ENCODE peak calls at places on chromosomes 16 and 17, in five cellular contexts. One of them, this sample, is unnamed.

GRCh38 chr17:64254755-64255154 is 8.3 kb downstream of the TEX2 start:
- DNase-seq in stimulated activated CD4-positive, alpha-beta T cell treated with anti-CD3 and anti-CD28 coated beads, TNF-alpha, amount 100 ng/mL, for 48 hours: no peak
- DNase-seq in cardiac muscle cell: no peak
- DNase-seq in ACHN: no peak
- DNase-seq in stimulated activated effector memory CD8-positive, alpha-beta T cell treated with anti-CD3 and anti-CD28 coated beads, Interleukin-12 subunit alpha, Interleukin-12 subunit beta, amount 100 ng/mL, for 72 hours: no peak
- DNase-seq in this sample: no peak

GRCh38 chr17:75693500-75694481 is 26.7 kb downstream of the SAP30BP start:
- DNase-seq in stimulated activated CD4-positive, alpha-beta T cell treated with anti-CD3 and anti-CD28 coated beads, TNF-alpha, amount 100 ng/mL, for 48 hours: no peak
- DNase-seq in cardiac muscle cell: peak; percentile 77
- DNase-seq in ACHN: peak; percentile 98
- DNase-seq in stimulated activated effector memory CD8-positive, alpha-beta T cell treated with anti-CD3 and anti-CD28 coated beads, Interleukin-12 subunit alpha, Interleukin-12 subunit beta, amount 100 ng/mL, for 72 hours: no peak
- DNase-seq in this sample: no peak

GRCh38 chr16:87765473-87765775 is 362 bp downstream of the KLHDC4 start:
- DNase-seq in stimulated activated CD4-positive, alpha-beta T cell treated with anti-CD3 and anti-CD28 coated beads, TNF-alpha, amount 100 ng/mL, for 48 hours: no peak
- DNase-seq in cardiac muscle cell: no peak
- DNase-seq in ACHN: peak; percentile 28
- DNase-seq in stimulated activated effector memory CD8-positive, alpha-beta T cell treated with anti-CD3 and anti-CD28 coated beads, Interleukin-12 subunit alpha, Interleukin-12 subunit beta, amount 100 ng/mL, for 72 hours: no peak
- DNase-seq in this sample: peak; percentile 3

GRCh38 chr16:68155425-68155824 is 70.3 kb downstream of the NFATC3 start:
- DNase-seq in stimulated activated CD4-positive, alpha-beta T cell treated with anti-CD3 and anti-CD28 coated beads, TNF-alpha, amount 100 ng/mL, for 48 hours: no peak
- DNase-seq in cardiac muscle cell: peak; percentile 52
- DNase-seq in ACHN: no peak
- DNase-seq in stimulated activated effector memory CD8-positive, alpha-beta T cell treated with anti-CD3 and anti-CD28 coated beads, Interleukin-12 subunit alpha, Interleukin-12 subunit beta, amount 100 ng/mL, for 72 hours: no peak
- DNase-seq in this sample: no peak

GRCh38 chr16:31085371-31085770 is 3.4 kb downstream of the PRSS53 start:
- DNase-seq in stimulated activated CD4-positive, alpha-beta T cell treated with anti-CD3 and anti-CD28 coated beads, TNF-alpha, amount 100 ng/mL, for 48 hours: no peak
- DNase-seq in cardiac muscle cell: no peak
- DNase-seq in ACHN: no peak
- DNase-seq in stimulated activated effector memory CD8-positive, alpha-beta T cell treated with anti-CD3 and anti-CD28 coated beads, Interleukin-12 subunit alpha, Interleukin-12 subunit beta, amount 100 ng/mL, for 72 hours: no peak
- DNase-seq in this sample: no peak

GRCh38 chr16:54342001-54342776 is 55.6 kb upstream of the IRX3 start:
- DNase-seq in stimulated activated CD4-positive, alpha-beta T cell treated with anti-CD3 and anti-CD28 coated beads, TNF-alpha, amount 100 ng/mL, for 48 hours: no peak
- DNase-seq in cardiac muscle cell: no peak
- DNase-seq in ACHN: no peak
- DNase-seq in stimulated activated effector memory CD8-positive, alpha-beta T cell treated with anti-CD3 and anti-CD28 coated beads, Interleukin-12 subunit alpha, Interleukin-12 subunit beta, amount 100 ng/mL, for 72 hours: no peak
- DNase-seq in this sample: no peak

GRCh38 chr17:35117984-35118383 is 1.7 kb downstream of the RAD51D start:
- DNase-seq in stimulated activated CD4-positive, alpha-beta T cell treated with anti-CD3 and anti-CD28 coated beads, TNF-alpha, amount 100 ng/mL, for 48 hours: no peak
- DNase-seq in cardiac muscle cell: no peak
- DNase-seq in ACHN: peak; percentile 50
- DNase-seq in stimulated activated effector memory CD8-positive, alpha-beta T cell treated with anti-CD3 and anti-CD28 coated beads, Interleukin-12 subunit alpha, Interleukin-12 subunit beta, amount 100 ng/mL, for 72 hours: no peak
- DNase-seq in this sample: no peak

GRCh38 chr17:50198026-50198669 is 3.3 kb downstream of the COL1A1 start:
- DNase-seq in stimulated activated CD4-positive, alpha-beta T cell treated with anti-CD3 and anti-CD28 coated beads, TNF-alpha, amount 100 ng/mL, for 48 hours: no peak
- DNase-seq in cardiac muscle cell: peak; percentile 68
- DNase-seq in ACHN: peak; percentile 79
- DNase-seq in stimulated activated effector memory CD8-positive, alpha-beta T cell treated with anti-CD3 and anti-CD28 coated beads, Interleukin-12 subunit alpha, Interleukin-12 subunit beta, amount 100 ng/mL, for 72 hours: peak; percentile 29
- DNase-seq in this sample: no peak

GRCh38 chr16:60123387-60124023 is 1389.4 kb upstream of the GOT2 start:
- DNase-seq in stimulated activated CD4-positive, alpha-beta T cell treated with anti-CD3 and anti-CD28 coated beads, TNF-alpha, amount 100 ng/mL, for 48 hours: no peak
- DNase-seq in cardiac muscle cell: no peak
- DNase-seq in ACHN: no peak
- DNase-seq in stimulated activated effector memory CD8-positive, alpha-beta T cell treated with anti-CD3 and anti-CD28 coated beads, Interleukin-12 subunit alpha, Interleukin-12 subunit beta, amount 100 ng/mL, for 72 hours: no peak
- DNase-seq in this sample: no peak

GRCh38 chr16:1917665-1918111 is 527 bp downstream of the HS3ST6 start:
- DNase-seq in stimulated activated CD4-positive, alpha-beta T cell treated with anti-CD3 and anti-CD28 coated beads, TNF-alpha, amount 100 ng/mL, for 48 hours: no peak
- DNase-seq in cardiac muscle cell: peak; percentile 30
- DNase-seq in ACHN: no peak
- DNase-seq in stimulated activated effector memory CD8-positive, alpha-beta T cell treated with anti-CD3 and anti-CD28 coated beads, Interleukin-12 subunit alpha, Interleukin-12 subunit beta, amount 100 ng/mL, for 72 hours: no peak
- DNase-seq in this sample: no peak

GRCh38 chr16:57283214-57283955 is 1.1 kb downstream of the PLLP start:
- DNase-seq in stimulated activated CD4-positive, alpha-beta T cell treated with anti-CD3 and anti-CD28 coated beads, TNF-alpha, amount 100 ng/mL, for 48 hours: no peak
- DNase-seq in cardiac muscle cell: no peak
- DNase-seq in ACHN: no peak
- DNase-seq in stimulated activated effector memory CD8-positive, alpha-beta T cell treated with anti-CD3 and anti-CD28 coated beads, Interleukin-12 subunit alpha, Interleukin-12 subunit beta, amount 100 ng/mL, for 72 hours: no peak
- DNase-seq in this sample: no peak

GRCh38 chr17:81959362-81960129 is 1.4 kb downstream of the NOTUM start:
- DNase-seq in stimulated activated CD4-positive, alpha-beta T cell treated with anti-CD3 and anti-CD28 coated beads, TNF-alpha, amount 100 ng/mL, for 48 hours: peak; percentile 58
- DNase-seq in cardiac muscle cell: peak; percentile 74
- DNase-seq in ACHN: peak; percentile 64
- DNase-seq in stimulated activated effector memory CD8-positive, alpha-beta T cell treated with anti-CD3 and anti-CD28 coated beads, Interleukin-12 subunit alpha, Interleukin-12 subunit beta, amount 100 ng/mL, for 72 hours: peak; percentile 84
- DNase-seq in this sample: peak; percentile 54

GRCh38 chr16:50835358-50836060 is 93.6 kb downstream of the CYLD start:
- DNase-seq in stimulated activated CD4-positive, alpha-beta T cell treated with anti-CD3 and anti-CD28 coated beads, TNF-alpha, amount 100 ng/mL, for 48 hours: no peak
- DNase-seq in cardiac muscle cell: no peak
- DNase-seq in ACHN: no peak
- DNase-seq in stimulated activated effector memory CD8-positive, alpha-beta T cell treated with anti-CD3 and anti-CD28 coated beads, Interleukin-12 subunit alpha, Interleukin-12 subunit beta, amount 100 ng/mL, for 72 hours: no peak
- DNase-seq in this sample: no peak

GRCh38 chr17:78798695-78799559 is 16.9 kb upstream of the CYTH1 start:
- DNase-seq in stimulated activated CD4-positive, alpha-beta T cell treated with anti-CD3 and anti-CD28 coated beads, TNF-alpha, amount 100 ng/mL, for 48 hours: no peak
- DNase-seq in cardiac muscle cell: peak; percentile 15
- DNase-seq in ACHN: peak; percentile 30
- DNase-seq in stimulated activated effector memory CD8-positive, alpha-beta T cell treated with anti-CD3 and anti-CD28 coated beads, Interleukin-12 subunit alpha, Interleukin-12 subunit beta, amount 100 ng/mL, for 72 hours: no peak
- DNase-seq in this sample: no peak

GRCh38 chr16:58732545-58733247 is 1.4 kb downstream of the GOT2 start:
- DNase-seq in stimulated activated CD4-positive, alpha-beta T cell treated with anti-CD3 and anti-CD28 coated beads, TNF-alpha, amount 100 ng/mL, for 48 hours: no peak
- DNase-seq in cardiac muscle cell: no peak
- DNase-seq in ACHN: peak; percentile 63
- DNase-seq in stimulated activated effector memory CD8-positive, alpha-beta T cell treated with anti-CD3 and anti-CD28 coated beads, Interleukin-12 subunit alpha, Interleukin-12 subunit beta, amount 100 ng/mL, for 72 hours: no peak
- DNase-seq in this sample: no peak

GRCh38 chr17:75594499-75595283 is 7.1 kb downstream of the MYO15B start:
- DNase-seq in stimulated activated CD4-positive, alpha-beta T cell treated with anti-CD3 and anti-CD28 coated beads, TNF-alpha, amount 100 ng/mL, for 48 hours: no peak
- DNase-seq in cardiac muscle cell: no peak
- DNase-seq in ACHN: no peak
- DNase-seq in stimulated activated effector memory CD8-positive, alpha-beta T cell treated with anti-CD3 and anti-CD28 coated beads, Interleukin-12 subunit alpha, Interleukin-12 subunit beta, amount 100 ng/mL, for 72 hours: no peak
- DNase-seq in this sample: no peak

GRCh38 chr17:13568746-13569739 is 32.7 kb downstream of the HS3ST3A1 start:
- DNase-seq in stimulated activated CD4-positive, alpha-beta T cell treated with anti-CD3 and anti-CD28 coated beads, TNF-alpha, amount 100 ng/mL, for 48 hours: no peak
- DNase-seq in cardiac muscle cell: peak; percentile 17
- DNase-seq in ACHN: no peak
- DNase-seq in stimulated activated effector memory CD8-positive, alpha-beta T cell treated with anti-CD3 and anti-CD28 coated beads, Interleukin-12 subunit alpha, Interleukin-12 subunit beta, amount 100 ng/mL, for 72 hours: no peak
- DNase-seq in this sample: no peak

GRCh38 chr16:55828680-55829079 is 4.2 kb downstream of the CES1 start:
- DNase-seq in stimulated activated CD4-positive, alpha-beta T cell treated with anti-CD3 and anti-CD28 coated beads, TNF-alpha, amount 100 ng/mL, for 48 hours: no peak
- DNase-seq in cardiac muscle cell: no peak
- DNase-seq in ACHN: no peak
- DNase-seq in stimulated activated effector memory CD8-positive, alpha-beta T cell treated with anti-CD3 and anti-CD28 coated beads, Interleukin-12 subunit alpha, Interleukin-12 subunit beta, amount 100 ng/mL, for 72 hours: no peak
- DNase-seq in this sample: no peak

GRCh38 chr16:177394-177822 is 928 bp downstream of the HBA1 start:
- DNase-seq in stimulated activated CD4-positive, alpha-beta T cell treated with anti-CD3 and anti-CD28 coated beads, TNF-alpha, amount 100 ng/mL, for 48 hours: no peak
- DNase-seq in cardiac muscle cell: no peak
- DNase-seq in ACHN: no peak
- DNase-seq in stimulated activated effector memory CD8-positive, alpha-beta T cell treated with anti-CD3 and anti-CD28 coated beads, Interleukin-12 subunit alpha, Interleukin-12 subunit beta, amount 100 ng/mL, for 72 hours: no peak
- DNase-seq in this sample: no peak

GRCh38 chr16:73956592-73957495 is 339.8 kb upstream of the PSMD7 start:
- DNase-seq in stimulated activated CD4-positive, alpha-beta T cell treated with anti-CD3 and anti-CD28 coated beads, TNF-alpha, amount 100 ng/mL, for 48 hours: peak; percentile 10
- DNase-seq in cardiac muscle cell: peak; percentile 73
- DNase-seq in ACHN: peak; percentile 66
- DNase-seq in stimulated activated effector memory CD8-positive, alpha-beta T cell treated with anti-CD3 and anti-CD28 coated beads, Interleukin-12 subunit alpha, Interleukin-12 subunit beta, amount 100 ng/mL, for 72 hours: no peak
- DNase-seq in this sample: peak; percentile 1

GRCh38 chr16:77457046-77457445 is 22.2 kb upstream of the ADAMTS18 start:
- DNase-seq in stimulated activated CD4-positive, alpha-beta T cell treated with anti-CD3 and anti-CD28 coated beads, TNF-alpha, amount 100 ng/mL, for 48 hours: no peak
- DNase-seq in cardiac muscle cell: no peak
- DNase-seq in ACHN: no peak
- DNase-seq in stimulated activated effector memory CD8-positive, alpha-beta T cell treated with anti-CD3 and anti-CD28 coated beads, Interleukin-12 subunit alpha, Interleukin-12 subunit beta, amount 100 ng/mL, for 72 hours: no peak
- DNase-seq in this sample: no peak

GRCh38 chr17:7222093-7222971 is 2.6 kb downstream of the ACADVL start:
- DNase-seq in stimulated activated CD4-positive, alpha-beta T cell treated with anti-CD3 and anti-CD28 coated beads, TNF-alpha, amount 100 ng/mL, for 48 hours: no peak
- DNase-seq in cardiac muscle cell: no peak
- DNase-seq in ACHN: no peak
- DNase-seq in stimulated activated effector memory CD8-positive, alpha-beta T cell treated with anti-CD3 and anti-CD28 coated beads, Interleukin-12 subunit alpha, Interleukin-12 subunit beta, amount 100 ng/mL, for 72 hours: no peak
- DNase-seq in this sample: no peak

GRCh38 chr17:12107905-12108304 is 87.2 kb downstream of the MAP2K4 start:
- DNase-seq in stimulated activated CD4-positive, alpha-beta T cell treated with anti-CD3 and anti-CD28 coated beads, TNF-alpha, amount 100 ng/mL, for 48 hours: no peak
- DNase-seq in cardiac muscle cell: no peak
- DNase-seq in ACHN: no peak
- DNase-seq in stimulated activated effector memory CD8-positive, alpha-beta T cell treated with anti-CD3 and anti-CD28 coated beads, Interleukin-12 subunit alpha, Interleukin-12 subunit beta, amount 100 ng/mL, for 72 hours: no peak
- DNase-seq in this sample: no peak

GRCh38 chr17:55266958-55267688 is 2.4 kb downstream of the HLF start:
- DNase-seq in stimulated activated CD4-positive, alpha-beta T cell treated with anti-CD3 and anti-CD28 coated beads, TNF-alpha, amount 100 ng/mL, for 48 hours: no peak
- DNase-seq in cardiac muscle cell: no peak
- DNase-seq in ACHN: no peak
- DNase-seq in stimulated activated effector memory CD8-positive, alpha-beta T cell treated with anti-CD3 and anti-CD28 coated beads, Interleukin-12 subunit alpha, Interleukin-12 subunit beta, amount 100 ng/mL, for 72 hours: no peak
- DNase-seq in this sample: no peak

GRCh38 chr17:57988301-57989010 is 402 bp upstream of the VEZF1 start:
- DNase-seq in stimulated activated CD4-positive, alpha-beta T cell treated with anti-CD3 and anti-CD28 coated beads, TNF-alpha, amount 100 ng/mL, for 48 hours: no peak
- DNase-seq in cardiac muscle cell: peak; percentile 72
- DNase-seq in ACHN: peak; percentile 78
- DNase-seq in stimulated activated effector memory CD8-positive, alpha-beta T cell treated with anti-CD3 and anti-CD28 coated beads, Interleukin-12 subunit alpha, Interleukin-12 subunit beta, amount 100 ng/mL, for 72 hours: peak; percentile 73
- DNase-seq in this sample: peak; percentile 71

GRCh38 chr16:81817296-81817695 is 38.2 kb downstream of the PLCG2 start:
- DNase-seq in stimulated activated CD4-positive, alpha-beta T cell treated with anti-CD3 and anti-CD28 coated beads, TNF-alpha, amount 100 ng/mL, for 48 hours: no peak
- DNase-seq in cardiac muscle cell: no peak
- DNase-seq in ACHN: no peak
- DNase-seq in stimulated activated effector memory CD8-positive, alpha-beta T cell treated with anti-CD3 and anti-CD28 coated beads, Interleukin-12 subunit alpha, Interleukin-12 subunit beta, amount 100 ng/mL, for 72 hours: no peak
- DNase-seq in this sample: no peak

GRCh38 chr16:14500791-14501190 is 129.3 kb downstream of the PARN start:
- DNase-seq in stimulated activated CD4-positive, alpha-beta T cell treated with anti-CD3 and anti-CD28 coated beads, TNF-alpha, amount 100 ng/mL, for 48 hours: no peak
- DNase-seq in cardiac muscle cell: no peak
- DNase-seq in ACHN: no peak
- DNase-seq in stimulated activated effector memory CD8-positive, alpha-beta T cell treated with anti-CD3 and anti-CD28 coated beads, Interleukin-12 subunit alpha, Interleukin-12 subunit beta, amount 100 ng/mL, for 72 hours: no peak
- DNase-seq in this sample: no peak

GRCh38 chr16:87483481-87483880 is 9.3 kb downstream of the ZCCHC14 start:
- DNase-seq in stimulated activated CD4-positive, alpha-beta T cell treated with anti-CD3 and anti-CD28 coated beads, TNF-alpha, amount 100 ng/mL, for 48 hours: no peak
- DNase-seq in cardiac muscle cell: no peak
- DNase-seq in ACHN: no peak
- DNase-seq in stimulated activated effector memory CD8-positive, alpha-beta T cell treated with anti-CD3 and anti-CD28 coated beads, Interleukin-12 subunit alpha, Interleukin-12 subunit beta, amount 100 ng/mL, for 72 hours: no peak
- DNase-seq in this sample: no peak

GRCh38 chr16:20899503-20900298 is 457 bp downstream of the DCUN1D3 start:
- DNase-seq in stimulated activated CD4-positive, alpha-beta T cell treated with anti-CD3 and anti-CD28 coated beads, TNF-alpha, amount 100 ng/mL, for 48 hours: no peak
- DNase-seq in cardiac muscle cell: peak; percentile 20
- DNase-seq in ACHN: peak; percentile 66
- DNase-seq in stimulated activated effector memory CD8-positive, alpha-beta T cell treated with anti-CD3 and anti-CD28 coated beads, Interleukin-12 subunit alpha, Interleukin-12 subunit beta, amount 100 ng/mL, for 72 hours: peak; percentile 18
- DNase-seq in this sample: no peak

GRCh38 chr16:48611329-48612137 is 1.6 kb upstream of the N4BP1 start:
- DNase-seq in stimulated activated CD4-positive, alpha-beta T cell treated with anti-CD3 and anti-CD28 coated beads, TNF-alpha, amount 100 ng/mL, for 48 hours: peak; percentile 50
- DNase-seq in cardiac muscle cell: no peak
- DNase-seq in ACHN: no peak
- DNase-seq in stimulated activated effector memory CD8-positive, alpha-beta T cell treated with anti-CD3 and anti-CD28 coated beads, Interleukin-12 subunit alpha, Interleukin-12 subunit beta, amount 100 ng/mL, for 72 hours: peak; percentile 47
- DNase-seq in this sample: peak; percentile 83

This sample was measured in HL-60.